ENCODE peak calls at places on chromosome 7, in nine cellular contexts. One of them, this sample, is unnamed.

GRCh38 chr7:92489634-92490033 is 11.9 kb upstream of the ERVW-1 start:
- DNase-seq in AG09319: no peak
- DNase-seq in epithelial cell of esophagus: no peak
- DNase-seq in cardiac fibroblast: peak; percentile 46
- DNase-seq in AG04450: no peak
- DNase-seq in HL-60: no peak
- DNase-seq in Calu3: no peak
- DNase-seq in esophagus muscularis mucosa: no peak
- DNase-seq in RWPE1: no peak
- DNase-seq in this sample: no peak

GRCh38 chr7:151637781-151638261 is 118.1 kb upstream of the RHEB start:
- DNase-seq in AG09319: no peak
- DNase-seq in epithelial cell of esophagus: no peak
- DNase-seq in cardiac fibroblast: peak; percentile 28
- DNase-seq in AG04450: peak; percentile 26
- DNase-seq in HL-60: no peak
- DNase-seq in Calu3: no peak
- DNase-seq in esophagus muscularis mucosa: no peak
- DNase-seq in RWPE1: no peak
- DNase-seq in this sample: no peak

GRCh38 chr7:147412782-147413186 is 1177.8 kb upstream of the C7orf33 start:
- DNase-seq in AG09319: peak; percentile 63
- DNase-seq in epithelial cell of esophagus: peak; percentile 52
- DNase-seq in cardiac fibroblast: peak; percentile 92
- DNase-seq in AG04450: peak; percentile 77
- DNase-seq in HL-60: no peak
- DNase-seq in Calu3: no peak
- DNase-seq in esophagus muscularis mucosa: no peak
- DNase-seq in RWPE1: peak; percentile 0
- DNase-seq in this sample: peak; percentile 57

GRCh38 chr7:106176414-106177294 is 64.5 kb upstream of the SYPL1 start:
- DNase-seq in AG09319: peak; percentile 41
- DNase-seq in epithelial cell of esophagus: peak; percentile 72
- DNase-seq in cardiac fibroblast: peak; percentile 87
- DNase-seq in AG04450: peak; percentile 46
- DNase-seq in HL-60: no peak
- DNase-seq in Calu3: peak; percentile 90
- DNase-seq in esophagus muscularis mucosa: peak; percentile 96
- DNase-seq in RWPE1: peak; percentile 86
- DNase-seq in this sample: peak; percentile 85

GRCh38 chr7:20506175-20506574 is 109.3 kb upstream of the ABCB5 start:
- DNase-seq in AG09319: no peak
- DNase-seq in epithelial cell of esophagus: no peak
- DNase-seq in cardiac fibroblast: no peak
- DNase-seq in AG04450: no peak
- DNase-seq in HL-60: no peak
- DNase-seq in Calu3: no peak
- DNase-seq in esophagus muscularis mucosa: no peak
- DNase-seq in RWPE1: no peak
- DNase-seq in this sample: no peak

GRCh38 chr7:20601121-20601520 is 14.3 kb upstream of the ABCB5 start:
- DNase-seq in AG09319: no peak
- DNase-seq in epithelial cell of esophagus: no peak
- DNase-seq in cardiac fibroblast: no peak
- DNase-seq in AG04450: no peak
- DNase-seq in HL-60: no peak
- DNase-seq in Calu3: no peak
- DNase-seq in esophagus muscularis mucosa: no peak
- DNase-seq in RWPE1: no peak
- DNase-seq in this sample: no peak

GRCh38 chr7:142882338-142882678 is 3.2 kb downstream of the TRPV6 start:
- DNase-seq in AG09319: no peak
- DNase-seq in epithelial cell of esophagus: no peak
- DNase-seq in cardiac fibroblast: no peak
- DNase-seq in AG04450: no peak
- DNase-seq in HL-60: no peak
- DNase-seq in Calu3: no peak
- DNase-seq in esophagus muscularis mucosa: no peak
- DNase-seq in RWPE1: no peak
- DNase-seq in this sample: no peak

GRCh38 chr7:154844955-154845354 is 158.0 kb downstream of the PAXIP1 start:
- DNase-seq in AG09319: no peak
- DNase-seq in epithelial cell of esophagus: no peak
- DNase-seq in cardiac fibroblast: no peak
- DNase-seq in AG04450: no peak
- DNase-seq in HL-60: no peak
- DNase-seq in Calu3: no peak
- DNase-seq in esophagus muscularis mucosa: no peak
- DNase-seq in RWPE1: no peak
- DNase-seq in this sample: no peak

DNA sequence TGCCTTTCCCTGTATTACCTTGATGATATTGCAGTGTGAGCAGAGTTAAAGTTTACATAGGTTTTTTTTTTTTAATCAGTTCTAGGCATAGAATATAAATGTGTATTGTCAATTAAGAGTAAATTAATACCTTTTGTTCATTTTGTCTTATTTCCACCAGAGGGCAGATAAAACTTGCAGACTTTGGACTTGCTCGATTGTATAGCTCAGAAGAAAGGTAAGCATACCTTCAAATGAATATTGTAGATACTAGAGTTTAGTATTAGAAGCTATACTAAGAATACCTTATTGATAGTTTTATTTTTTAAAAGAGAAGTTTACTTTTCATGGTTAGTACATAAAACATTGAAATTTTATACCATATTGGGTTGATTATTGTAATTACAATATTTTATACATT is 86.8 kb downstream of the MPLKIP start:
- DNase-seq in AG09319: no peak
- DNase-seq in epithelial cell of esophagus: no peak
- DNase-seq in cardiac fibroblast: no peak
- DNase-seq in AG04450: no peak
- DNase-seq in HL-60: no peak
- DNase-seq in Calu3: no peak
- DNase-seq in esophagus muscularis mucosa: no peak
- DNase-seq in RWPE1: no peak
- DNase-seq in this sample: no peak
- TF ChIP-seq CTCF in AG09319: no peak
- TF ChIP-seq CTCF in epithelial cell of esophagus: peak; percentile 24
- TF ChIP-seq CTCF in cardiac fibroblast: peak; percentile 23
- TF ChIP-seq CTCF in AG04450: peak; percentile 24
- TF ChIP-seq CTCF in HL-60: no peak
- TF ChIP-seq CTCF in Calu3: peak; percentile 38
- TF ChIP-seq CTCF in esophagus muscularis mucosa: peak; percentile 8
- TF ChIP-seq CTCF in RWPE1: peak; percentile 33
- TF ChIP-seq CTCF in this sample: no peak

GRCh38 chr7:108001759-108002725 is 919 bp downstream of the LAMB1 start:
- DNase-seq in AG09319: no peak
- DNase-seq in epithelial cell of esophagus: no peak
- DNase-seq in cardiac fibroblast: peak; percentile 38
- DNase-seq in AG04450: no peak
- DNase-seq in HL-60: no peak
- DNase-seq in Calu3: no peak
- DNase-seq in esophagus muscularis mucosa: no peak
- DNase-seq in RWPE1: no peak
- DNase-seq in this sample: peak; percentile 89

GRCh38 chr7:107998660-107999480 is 4.1 kb downstream of the LAMB1 start:
- DNase-seq in AG09319: no peak
- DNase-seq in epithelial cell of esophagus: peak; percentile 49
- DNase-seq in cardiac fibroblast: no peak
- DNase-seq in AG04450: no peak
- DNase-seq in HL-60: no peak
- DNase-seq in Calu3: no peak
- DNase-seq in esophagus muscularis mucosa: no peak
- DNase-seq in RWPE1: no peak
- DNase-seq in this sample: peak; percentile 17

GRCh38 chr7:107999814-108000560 is 3.0 kb downstream of the LAMB1 start:
- DNase-seq in AG09319: no peak
- DNase-seq in epithelial cell of esophagus: no peak
- DNase-seq in cardiac fibroblast: no peak
- DNase-seq in AG04450: no peak
- DNase-seq in HL-60: no peak
- DNase-seq in Calu3: no peak
- DNase-seq in esophagus muscularis mucosa: no peak
- DNase-seq in RWPE1: no peak
- DNase-seq in this sample: peak; percentile 76

GRCh38 chr7:108002726-108003590 is at the start of gene LAMB1:
- DNase-seq in AG09319: no peak
- DNase-seq in epithelial cell of esophagus: peak; percentile 59
- DNase-seq in cardiac fibroblast: peak; percentile 91
- DNase-seq in AG04450: no peak
- DNase-seq in HL-60: no peak
- DNase-seq in Calu3: peak; percentile 79
- DNase-seq in esophagus muscularis mucosa: no peak
- DNase-seq in RWPE1: peak; percentile 82
- DNase-seq in this sample: peak; percentile 96

GRCh38 chr7:108000875-108001758 is 1.8 kb downstream of the LAMB1 start:
- DNase-seq in AG09319: no peak
- DNase-seq in epithelial cell of esophagus: peak; percentile 62
- DNase-seq in cardiac fibroblast: peak; percentile 73
- DNase-seq in AG04450: no peak
- DNase-seq in HL-60: no peak
- DNase-seq in Calu3: no peak
- DNase-seq in esophagus muscularis mucosa: no peak
- DNase-seq in RWPE1: no peak
- DNase-seq in this sample: peak; percentile 89
- TF ChIP-seq CTCF in AG09319: peak; percentile 3
- TF ChIP-seq CTCF in epithelial cell of esophagus: no peak
- TF ChIP-seq CTCF in cardiac fibroblast: peak; percentile 23
- TF ChIP-seq CTCF in AG04450: peak; percentile 33
- TF ChIP-seq CTCF in HL-60: no peak
- TF ChIP-seq CTCF in Calu3: no peak
- TF ChIP-seq CTCF in esophagus muscularis mucosa: no peak
- TF ChIP-seq CTCF in RWPE1: peak; percentile 47
- TF ChIP-seq CTCF in this sample: no peak

GRCh38 chr7:66357062-66357461 is 151.9 kb downstream of the TPST1 start:
- DNase-seq in AG09319: no peak
- DNase-seq in epithelial cell of esophagus: no peak
- DNase-seq in cardiac fibroblast: no peak
- DNase-seq in AG04450: no peak
- DNase-seq in HL-60: no peak
- DNase-seq in Calu3: no peak
- DNase-seq in esophagus muscularis mucosa: no peak
- DNase-seq in RWPE1: no peak
- DNase-seq in this sample: no peak

GRCh38 chr7:66363655-66364054 is 158.5 kb downstream of the TPST1 start:
- DNase-seq in AG09319: no peak
- DNase-seq in epithelial cell of esophagus: no peak
- DNase-seq in cardiac fibroblast: no peak
- DNase-seq in AG04450: no peak
- DNase-seq in HL-60: no peak
- DNase-seq in Calu3: no peak
- DNase-seq in esophagus muscularis mucosa: no peak
- DNase-seq in RWPE1: no peak
- DNase-seq in this sample: no peak

GRCh38 chr7:66362136-66362535 is 157.0 kb downstream of the TPST1 start:
- DNase-seq in AG09319: no peak
- DNase-seq in epithelial cell of esophagus: no peak
- DNase-seq in cardiac fibroblast: no peak
- DNase-seq in AG04450: no peak
- DNase-seq in HL-60: no peak
- DNase-seq in Calu3: no peak
- DNase-seq in esophagus muscularis mucosa: no peak
- DNase-seq in RWPE1: no peak
- DNase-seq in this sample: no peak

GRCh38 chr7:66356277-66356721 is 151.2 kb downstream of the TPST1 start:
- DNase-seq in AG09319: peak; percentile 14
- DNase-seq in epithelial cell of esophagus: peak; percentile 54
- DNase-seq in cardiac fibroblast: peak; percentile 52
- DNase-seq in AG04450: peak; percentile 52
- DNase-seq in HL-60: no peak
- DNase-seq in Calu3: no peak
- DNase-seq in esophagus muscularis mucosa: no peak
- DNase-seq in RWPE1: peak; percentile 70
- DNase-seq in this sample: no peak

DNA sequence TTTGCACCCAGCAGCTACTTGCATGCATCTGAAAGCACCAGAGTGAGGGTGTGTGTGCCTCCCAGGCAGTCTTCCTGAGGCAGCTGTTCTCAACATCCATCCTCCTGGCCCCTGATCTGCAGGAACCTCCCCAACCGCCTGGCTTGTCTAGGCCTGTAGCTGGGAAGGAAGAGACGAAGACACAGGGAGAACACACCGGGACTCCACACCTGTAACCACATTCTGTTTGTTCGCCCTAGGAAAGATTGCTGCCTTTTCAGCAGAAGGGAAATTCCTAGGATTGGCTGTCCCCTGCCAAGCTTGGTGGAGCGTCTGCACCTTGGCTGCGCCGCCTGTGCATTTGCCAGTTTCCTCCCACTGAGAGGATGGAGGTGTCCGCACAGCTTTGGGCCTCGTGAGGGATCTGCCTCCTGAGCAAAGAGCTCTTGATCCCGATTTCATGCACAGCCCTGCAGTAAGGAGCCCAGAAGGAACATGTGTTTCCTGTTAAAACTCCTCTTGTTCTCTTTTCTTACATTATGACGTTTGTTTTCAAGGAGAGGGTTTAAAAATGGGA is 154.6 kb downstream of the TPST1 start:
- DNase-seq in AG09319: peak; percentile 8
- DNase-seq in epithelial cell of esophagus: peak; percentile 96
- DNase-seq in cardiac fibroblast: peak; percentile 13
- DNase-seq in AG04450: no peak
- DNase-seq in HL-60: no peak
- DNase-seq in Calu3: no peak
- DNase-seq in esophagus muscularis mucosa: no peak
- DNase-seq in RWPE1: peak; percentile 65
- DNase-seq in this sample: no peak
- TF ChIP-seq CTCF in AG09319: no peak
- TF ChIP-seq CTCF in epithelial cell of esophagus: no peak
- TF ChIP-seq CTCF in cardiac fibroblast: no peak
- TF ChIP-seq CTCF in AG04450: no peak
- TF ChIP-seq CTCF in HL-60: no peak
- TF ChIP-seq CTCF in Calu3: no peak
- TF ChIP-seq CTCF in esophagus muscularis mucosa: no peak
- TF ChIP-seq CTCF in RWPE1: no peak
- TF ChIP-seq CTCF in this sample: no peak

DNA sequence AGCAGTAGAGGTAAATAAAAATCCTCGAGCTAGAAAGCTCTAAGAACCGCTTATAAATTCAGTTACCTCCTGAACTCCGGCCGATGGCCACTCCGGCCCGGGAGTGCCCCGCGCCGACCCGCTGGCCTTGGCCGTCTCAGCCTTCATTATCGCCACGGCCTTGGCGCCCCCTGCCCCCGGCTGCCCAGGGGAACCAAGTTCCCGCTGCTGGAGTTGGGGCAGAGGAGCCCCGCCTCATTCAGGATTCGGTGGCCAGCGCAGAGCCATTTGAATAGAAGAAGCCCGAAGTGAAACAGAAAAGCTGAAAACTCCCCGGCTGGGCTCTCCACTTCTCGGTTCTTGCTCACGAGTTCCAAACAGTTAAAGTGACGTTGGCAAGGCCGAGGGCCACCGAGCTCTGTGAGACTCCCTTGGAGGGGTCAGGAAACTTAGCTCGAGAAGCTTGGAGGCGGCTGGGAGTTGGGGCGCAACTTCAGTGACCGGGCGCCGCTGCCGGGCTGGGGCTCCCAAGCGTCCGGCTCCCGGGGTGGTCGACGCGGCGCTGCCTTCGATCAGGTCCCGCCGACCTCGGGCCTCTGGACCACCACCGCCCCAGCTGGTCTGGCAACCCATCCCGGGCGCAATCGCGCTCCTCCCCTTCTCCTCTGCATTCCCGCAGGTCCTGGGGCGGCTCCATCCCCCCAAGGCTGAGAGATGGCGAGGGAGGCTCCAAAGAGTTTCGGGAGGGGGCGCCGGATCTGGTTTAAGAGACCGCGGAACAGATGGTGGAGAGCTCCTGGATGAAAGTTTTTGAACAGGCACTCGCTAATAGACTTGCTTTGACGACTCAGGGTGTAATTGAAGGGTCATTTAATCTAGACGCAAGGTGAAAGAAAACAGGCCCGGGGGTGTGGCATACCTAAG is 5.8 kb upstream of the FEZF1 start:
- DNase-seq in AG09319: no peak
- DNase-seq in epithelial cell of esophagus: no peak
- DNase-seq in cardiac fibroblast: peak; percentile 29
- DNase-seq in AG04450: no peak
- DNase-seq in HL-60: no peak
- DNase-seq in Calu3: no peak
- DNase-seq in esophagus muscularis mucosa: no peak
- DNase-seq in RWPE1: no peak
- DNase-seq in this sample: peak; percentile 85
- TF ChIP-seq CTCF in AG09319: no peak
- TF ChIP-seq CTCF in epithelial cell of esophagus: no peak
- TF ChIP-seq CTCF in cardiac fibroblast: no peak
- TF ChIP-seq CTCF in AG04450: no peak
- TF ChIP-seq CTCF in HL-60: no peak
- TF ChIP-seq CTCF in Calu3: no peak
- TF ChIP-seq CTCF in esophagus muscularis mucosa: no peak
- TF ChIP-seq CTCF in RWPE1: no peak
- TF ChIP-seq CTCF in this sample: no peak

This sample was measured in osteoblast.